ENCODE peak calls at places on chromosomes 2 and 18, in five cellular contexts. One of them, this sample, is unnamed.

GRCh38 chr18:31723998-31724711 is 36.5 kb downstream of the SLC25A52 start:
- DNase-seq in astrocyte of the cerebellum: no peak
- DNase-seq in cardiac fibroblast: peak
- DNase-seq in epithelial cell of proximal tubule: no peak
- DNase-seq in ovary: peak
- DNase-seq in this sample: peak

GRCh38 chr2:78145997-78146722 is 624.0 kb upstream of the LRRTM4 start:
- DNase-seq in astrocyte of the cerebellum: no peak
- DNase-seq in cardiac fibroblast: no peak
- DNase-seq in epithelial cell of proximal tubule: no peak
- DNase-seq in ovary: no peak
- DNase-seq in this sample: no peak

GRCh38 chr18:8987250-8987649 is 115.2 kb upstream of the NDUFV2 start:
- DNase-seq in astrocyte of the cerebellum: no peak
- DNase-seq in cardiac fibroblast: peak
- DNase-seq in epithelial cell of proximal tubule: no peak
- DNase-seq in ovary: no peak
- DNase-seq in this sample: no peak

GRCh38 chr2:11568436-11568835 is 34.6 kb downstream of the GREB1 start:
- DNase-seq in astrocyte of the cerebellum: no peak
- DNase-seq in cardiac fibroblast: no peak
- DNase-seq in epithelial cell of proximal tubule: no peak
- DNase-seq in ovary: peak
- DNase-seq in this sample: no peak

GRCh38 chr18:31508781-31509180 is 10.8 kb downstream of the DSG2 start:
- DNase-seq in astrocyte of the cerebellum: no peak
- DNase-seq in cardiac fibroblast: no peak
- DNase-seq in epithelial cell of proximal tubule: no peak
- DNase-seq in ovary: no peak
- DNase-seq in this sample: no peak

GRCh38 chr2:138023298-138023697 is 59.0 kb downstream of the HNMT start:
- DNase-seq in astrocyte of the cerebellum: no peak
- DNase-seq in cardiac fibroblast: peak
- DNase-seq in epithelial cell of proximal tubule: no peak
- DNase-seq in ovary: no peak
- DNase-seq in this sample: no peak

GRCh38 chr2:29124504-29124903 is 9.3 kb downstream of the CLIP4 start:
- DNase-seq in astrocyte of the cerebellum: no peak
- DNase-seq in cardiac fibroblast: no peak
- DNase-seq in epithelial cell of proximal tubule: no peak
- DNase-seq in ovary: no peak
- DNase-seq in this sample: no peak

GRCh38 chr2:219632758-219633101 is 5.3 kb downstream of the SLC4A3 start:
- DNase-seq in astrocyte of the cerebellum: no peak
- DNase-seq in cardiac fibroblast: no peak
- DNase-seq in epithelial cell of proximal tubule: no peak
- DNase-seq in ovary: no peak
- DNase-seq in this sample: no peak

GRCh38 chr2:240433973-240434727 is 1.3 kb upstream of the GPC1 start:
- DNase-seq in astrocyte of the cerebellum: peak
- DNase-seq in cardiac fibroblast: peak
- DNase-seq in epithelial cell of proximal tubule: peak
- DNase-seq in ovary: peak
- DNase-seq in this sample: peak

GRCh38 chr2:227508001-227508400 is 36.0 kb downstream of the AGFG1 start:
- DNase-seq in astrocyte of the cerebellum: no peak
- DNase-seq in cardiac fibroblast: no peak
- DNase-seq in epithelial cell of proximal tubule: no peak
- DNase-seq in ovary: no peak
- DNase-seq in this sample: no peak

GRCh38 chr2:171480908-171481307 is 41.4 kb upstream of the CYBRD1 start:
- DNase-seq in astrocyte of the cerebellum: no peak
- DNase-seq in cardiac fibroblast: no peak
- DNase-seq in epithelial cell of proximal tubule: no peak
- DNase-seq in ovary: no peak
- DNase-seq in this sample: no peak

GRCh38 chr2:43877782-43878464 is 39.2 kb downstream of the ABCG8 start:
- DNase-seq in astrocyte of the cerebellum: no peak
- DNase-seq in cardiac fibroblast: peak
- DNase-seq in epithelial cell of proximal tubule: no peak
- DNase-seq in ovary: peak
- DNase-seq in this sample: peak

GRCh38 chr2:146893500-146894041 is 951.3 kb upstream of the ACVR2A start:
- DNase-seq in astrocyte of the cerebellum: no peak
- DNase-seq in cardiac fibroblast: peak
- DNase-seq in epithelial cell of proximal tubule: no peak
- DNase-seq in ovary: no peak
- DNase-seq in this sample: no peak

GRCh38 chr2:231932985-231933915 is 7.1 kb upstream of the NPPC start:
- DNase-seq in astrocyte of the cerebellum: no peak
- DNase-seq in cardiac fibroblast: no peak
- DNase-seq in epithelial cell of proximal tubule: no peak
- DNase-seq in ovary: no peak
- DNase-seq in this sample: no peak

GRCh38 chr2:119293254-119293653 is 69.6 kb downstream of the STEAP3 start:
- DNase-seq in astrocyte of the cerebellum: no peak
- DNase-seq in cardiac fibroblast: peak
- DNase-seq in epithelial cell of proximal tubule: peak
- DNase-seq in ovary: no peak
- DNase-seq in this sample: no peak

GRCh38 chr2:234682492-234683228 is 185.8 kb upstream of the ARL4C start:
- DNase-seq in astrocyte of the cerebellum: no peak
- DNase-seq in cardiac fibroblast: peak
- DNase-seq in epithelial cell of proximal tubule: no peak
- DNase-seq in ovary: no peak
- DNase-seq in this sample: peak

GRCh38 chr2:239339726-239340654 is 60.8 kb downstream of the HDAC4 start:
- DNase-seq in astrocyte of the cerebellum: no peak
- DNase-seq in cardiac fibroblast: no peak
- DNase-seq in epithelial cell of proximal tubule: no peak
- DNase-seq in ovary: no peak
- DNase-seq in this sample: no peak

GRCh38 chr2:172836386-172837200 is 100.9 kb downstream of the RAPGEF4 start:
- DNase-seq in astrocyte of the cerebellum: no peak
- DNase-seq in cardiac fibroblast: peak
- DNase-seq in epithelial cell of proximal tubule: peak
- DNase-seq in ovary: no peak
- DNase-seq in this sample: peak

GRCh38 chr2:161428240-161428587 is 12.1 kb downstream of the TBR1 start:
- DNase-seq in astrocyte of the cerebellum: no peak
- DNase-seq in cardiac fibroblast: no peak
- DNase-seq in epithelial cell of proximal tubule: no peak
- DNase-seq in ovary: no peak
- DNase-seq in this sample: no peak

GRCh38 chr2:207156045-207156444 is 9.7 kb downstream of the KLF7 start:
- DNase-seq in astrocyte of the cerebellum: no peak
- DNase-seq in cardiac fibroblast: no peak
- DNase-seq in epithelial cell of proximal tubule: no peak
- DNase-seq in ovary: no peak
- DNase-seq in this sample: no peak

GRCh38 chr2:40369619-40370397 is 82.1 kb downstream of the SLC8A1 start:
- DNase-seq in astrocyte of the cerebellum: peak
- DNase-seq in cardiac fibroblast: peak
- DNase-seq in epithelial cell of proximal tubule: no peak
- DNase-seq in ovary: no peak
- DNase-seq in this sample: peak

GRCh38 chr2:143473206-143473605 is 344.0 kb downstream of the ARHGAP15 start:
- DNase-seq in astrocyte of the cerebellum: peak
- DNase-seq in cardiac fibroblast: peak
- DNase-seq in epithelial cell of proximal tubule: no peak
- DNase-seq in ovary: no peak
- DNase-seq in this sample: peak

GRCh38 chr18:65435529-65435928 is 315.3 kb upstream of the CDH7 start:
- DNase-seq in astrocyte of the cerebellum: no peak
- DNase-seq in cardiac fibroblast: no peak
- DNase-seq in epithelial cell of proximal tubule: no peak
- DNase-seq in ovary: no peak
- DNase-seq in this sample: no peak

GRCh38 chr18:65439184-65439583 is 311.6 kb upstream of the CDH7 start:
- DNase-seq in astrocyte of the cerebellum: no peak
- DNase-seq in cardiac fibroblast: no peak
- DNase-seq in epithelial cell of proximal tubule: no peak
- DNase-seq in ovary: no peak
- DNase-seq in this sample: peak

DNA sequence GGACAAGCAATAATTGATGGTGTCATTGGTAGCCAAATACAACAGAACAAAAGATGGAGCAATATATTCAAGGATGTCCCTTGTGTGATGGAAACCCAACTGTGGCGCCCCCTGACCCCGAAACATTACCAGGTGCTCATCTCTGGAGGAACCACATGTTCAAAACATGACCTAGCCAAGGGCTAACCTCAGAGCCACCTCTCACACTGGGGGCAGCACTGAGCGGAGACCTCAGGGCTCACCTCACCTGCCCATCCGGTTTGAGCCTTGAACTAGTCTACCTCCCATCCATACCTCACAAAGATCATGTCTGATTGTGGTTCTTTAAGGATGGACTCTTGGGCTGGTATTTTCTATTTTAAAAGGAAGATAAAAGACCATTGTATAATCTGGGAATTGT is 314.4 kb upstream of the CDH7 start:
- DNase-seq in astrocyte of the cerebellum: no peak
- DNase-seq in cardiac fibroblast: no peak
- DNase-seq in epithelial cell of proximal tubule: no peak
- DNase-seq in ovary: no peak
- DNase-seq in this sample: no peak
- H3K4me3 ChIP-seq in astrocyte of the cerebellum: no peak
- H3K4me3 ChIP-seq in cardiac fibroblast: no peak
- H3K4me3 ChIP-seq in epithelial cell of proximal tubule: no peak
- H3K4me3 ChIP-seq in ovary: no peak
- H3K4me3 ChIP-seq in this sample: no peak

GRCh38 chr2:182422864-182423263 is 4.0 kb downstream of the PDE1A start:
- DNase-seq in astrocyte of the cerebellum: no peak
- DNase-seq in cardiac fibroblast: peak
- DNase-seq in epithelial cell of proximal tubule: no peak
- DNase-seq in ovary: no peak
- DNase-seq in this sample: no peak
- H3K4me3 ChIP-seq in astrocyte of the cerebellum: no peak
- H3K4me3 ChIP-seq in cardiac fibroblast: no peak
- H3K4me3 ChIP-seq in epithelial cell of proximal tubule: peak
- H3K4me3 ChIP-seq in ovary: no peak
- H3K4me3 ChIP-seq in this sample: no peak

DNA sequence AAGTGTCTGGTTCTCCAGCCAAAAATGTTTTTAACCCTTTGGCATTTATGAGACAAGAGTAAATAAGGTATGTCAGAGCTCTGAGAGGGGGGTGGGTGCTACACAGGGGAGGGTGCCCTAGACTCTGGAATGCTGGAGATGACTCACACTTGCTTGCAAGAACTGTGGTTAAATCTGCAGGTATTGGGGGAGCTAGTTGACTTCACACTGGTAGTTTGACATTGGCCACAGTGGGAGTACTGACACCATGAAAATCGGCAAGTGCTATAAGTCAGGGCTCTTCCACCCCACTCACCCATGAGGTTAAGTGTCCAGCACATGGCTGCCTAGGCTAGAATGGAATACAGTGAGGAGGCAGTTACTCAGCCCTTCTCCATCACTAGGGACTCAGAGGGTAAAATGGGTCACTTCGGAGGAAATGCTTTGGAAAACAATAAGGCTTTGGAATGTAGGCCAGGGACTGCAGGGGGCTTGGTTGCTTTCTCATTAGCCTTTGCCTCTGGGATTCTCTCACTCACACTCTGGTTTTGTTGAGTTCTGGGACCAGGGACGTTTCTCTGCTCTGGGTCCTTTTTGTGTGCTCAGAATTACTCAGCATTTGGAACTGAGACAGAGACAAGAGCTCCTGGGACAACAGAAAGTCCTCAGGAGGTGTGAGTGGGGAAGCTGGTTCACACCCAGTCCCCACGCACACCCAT is 91.6 kb downstream of the ACKR3 start:
- DNase-seq in astrocyte of the cerebellum: peak
- DNase-seq in cardiac fibroblast: peak
- DNase-seq in epithelial cell of proximal tubule: peak
- DNase-seq in ovary: no peak
- DNase-seq in this sample: peak
- H3K4me3 ChIP-seq in astrocyte of the cerebellum: no peak
- H3K4me3 ChIP-seq in cardiac fibroblast: no peak
- H3K4me3 ChIP-seq in epithelial cell of proximal tubule: no peak
- H3K4me3 ChIP-seq in ovary: no peak
- H3K4me3 ChIP-seq in this sample: no peak

GRCh38 chr2:205885492-205886099 is 200.4 kb downstream of the INO80D start:
- DNase-seq in astrocyte of the cerebellum: peak
- DNase-seq in cardiac fibroblast: peak
- DNase-seq in epithelial cell of proximal tubule: no peak
- DNase-seq in ovary: peak
- DNase-seq in this sample: peak
- H3K4me3 ChIP-seq in astrocyte of the cerebellum: no peak
- H3K4me3 ChIP-seq in cardiac fibroblast: no peak
- H3K4me3 ChIP-seq in epithelial cell of proximal tubule: no peak
- H3K4me3 ChIP-seq in ovary: no peak
- H3K4me3 ChIP-seq in this sample: no peak

GRCh38 chr2:202171246-202171833 is 67.1 kb downstream of the SUMO1 start:
- DNase-seq in astrocyte of the cerebellum: no peak
- DNase-seq in cardiac fibroblast: peak
- DNase-seq in epithelial cell of proximal tubule: no peak
- DNase-seq in ovary: peak
- DNase-seq in this sample: peak
- H3K4me3 ChIP-seq in astrocyte of the cerebellum: no peak
- H3K4me3 ChIP-seq in cardiac fibroblast: no peak
- H3K4me3 ChIP-seq in epithelial cell of proximal tubule: peak
- H3K4me3 ChIP-seq in ovary: no peak
- H3K4me3 ChIP-seq in this sample: no peak

GRCh38 chr2:38074047-38074774 is 1.7 kb downstream of the CYP1B1 start:
- DNase-seq in astrocyte of the cerebellum: no peak
- DNase-seq in cardiac fibroblast: no peak
- DNase-seq in epithelial cell of proximal tubule: no peak
- DNase-seq in ovary: no peak
- DNase-seq in this sample: no peak
- H3K4me3 ChIP-seq in astrocyte of the cerebellum: peak
- H3K4me3 ChIP-seq in cardiac fibroblast: peak
- H3K4me3 ChIP-seq in epithelial cell of proximal tubule: peak
- H3K4me3 ChIP-seq in ovary: peak
- H3K4me3 ChIP-seq in this sample: peak

This sample was measured in astrocyte of the spinal cord.